ENCODE peak calls at places on chromosomes 7 and 10, in seven cellular contexts. B, P, D, S, G, V and T are unnamed samples.

GRCh38 chr7:13115157-13115772 is 427.8 kb downstream of the ARL4A start:
- DNase-seq in B (no peak), P (no peak), D (no peak), S (no peak), G (peak), V (no peak), T (no peak)

GRCh38 chr10:70051878-70052277 is 768 bp upstream of the MACROH2A2 start:
- DNase-seq in B (no peak), P (no peak), D (no peak), S (no peak), G (no peak), V (no peak), T (no peak)

GRCh38 chr7:19113855-19114590 is 3.4 kb downstream of the TWIST1 start:
- DNase-seq in B (no peak), P (no peak), D (no peak), S (no peak), G (peak), V (no peak), T (no peak)

GRCh38 chr10:31242902-31243301 is 76.1 kb upstream of the ZEB1 start:
- DNase-seq in B (no peak), P (no peak), D (no peak), S (peak), G (peak), V (no peak), T (no peak)

GRCh38 chr10:131701131-131701947 is 199.5 kb upstream of the PPP2R2D start:
- DNase-seq in B (peak), P (no peak), D (no peak), S (no peak), G (no peak), V (peak), T (peak)

GRCh38 chr7:38736135-38736534 is 105.0 kb upstream of the AMPH start:
- DNase-seq in B (no peak), P (no peak), D (no peak), S (no peak), G (peak), V (no peak), T (no peak)

GRCh38 chr7:151242181-151243044 is 6.1 kb downstream of the SMARCD3 start:
- DNase-seq in B (no peak), P (no peak), D (no peak), S (no peak), G (no peak), V (no peak), T (no peak)

GRCh38 chr7:125126376-125126775 is 196.8 kb upstream of the POT1 start:
- DNase-seq in B (no peak), P (no peak), D (no peak), S (no peak), G (no peak), V (no peak), T (no peak)

DNA sequence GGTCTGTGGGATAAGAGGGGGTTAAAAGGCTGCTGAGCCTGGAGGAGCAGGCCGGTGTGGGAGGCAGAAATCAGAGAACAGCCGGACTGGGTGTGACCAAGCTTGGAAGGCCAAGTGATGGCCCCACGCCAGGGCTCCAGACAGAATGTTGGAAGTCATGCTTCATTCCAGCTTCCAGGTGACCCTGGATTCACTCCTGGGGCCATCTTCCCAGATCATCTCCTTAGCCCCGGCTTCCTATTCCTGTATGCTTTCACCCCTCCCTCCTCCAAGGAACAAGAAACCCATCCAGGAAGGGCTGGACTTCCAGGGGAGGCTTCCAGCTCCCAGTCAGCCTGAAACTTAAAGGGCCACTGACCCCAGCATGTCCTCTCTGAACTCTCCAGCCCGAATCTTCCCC is 1.0 kb downstream of the INMT start:
- DNase-seq in B (peak), P (peak), D (peak), S (no peak), G (no peak), V (peak), T (no peak)
- TF ChIP-seq CTCF in B (no peak), P (no peak), D (no peak), S (no peak), G (no peak), V (no peak), T (no peak)

GRCh38 chr7:75994388-75995051 is at the start of gene TMEM120A:
- DNase-seq in B (peak), P (peak), D (peak), S (peak), G (peak), V (peak), T (peak)
- TF ChIP-seq POLR2A in B (peak), P (no peak), D (peak), S (peak), G (peak), V (peak), T (no peak)

GRCh38 chr10:8137726-8138125 is 83.2 kb downstream of the GATA3 start:
- DNase-seq in B (no peak), P (no peak), D (no peak), S (no peak), G (no peak), V (no peak), T (no peak)
- H3K4me3 ChIP-seq in B (no peak), P (no peak), D (no peak), S (no peak), G (no peak), V (no peak), T (no peak)

GRCh38 chr7:22662031-22662430 is 65.0 kb upstream of the IL6 start:
- DNase-seq in B (no peak), P (no peak), D (no peak), S (no peak), G (peak), V (no peak), T (no peak)

GRCh38 chr7:22660293-22660692 is 66.7 kb upstream of the IL6 start:
- DNase-seq in B (no peak), P (no peak), D (no peak), S (no peak), G (no peak), V (no peak), T (no peak)

GRCh38 chr7:22662490-22663145 is 64.4 kb upstream of the IL6 start:
- DNase-seq in B (no peak), P (no peak), D (no peak), S (no peak), G (no peak), V (no peak), T (no peak)

GRCh38 chr7:22659741-22660140 is 67.3 kb upstream of the IL6 start:
- DNase-seq in B (no peak), P (no peak), D (no peak), S (no peak), G (no peak), V (no peak), T (no peak)

GRCh38 chr7:22660732-22661131 is 66.3 kb upstream of the IL6 start:
- DNase-seq in B (no peak), P (no peak), D (no peak), S (no peak), G (no peak), V (no peak), T (no peak)
- TF ChIP-seq CTCF in B (no peak), P (no peak), D (peak), S (peak), G (no peak), V (peak), T (no peak)

GRCh38 chr7:15686209-15686956 is at the start of gene MEOX2:
- DNase-seq in B (peak), P (peak), D (peak), S (no peak), G (peak), V (no peak), T (peak)
- TF ChIP-seq POLR2A in B (peak), P (no peak), D (no peak), S (no peak), G (no peak), V (no peak), T (no peak)

DNA sequence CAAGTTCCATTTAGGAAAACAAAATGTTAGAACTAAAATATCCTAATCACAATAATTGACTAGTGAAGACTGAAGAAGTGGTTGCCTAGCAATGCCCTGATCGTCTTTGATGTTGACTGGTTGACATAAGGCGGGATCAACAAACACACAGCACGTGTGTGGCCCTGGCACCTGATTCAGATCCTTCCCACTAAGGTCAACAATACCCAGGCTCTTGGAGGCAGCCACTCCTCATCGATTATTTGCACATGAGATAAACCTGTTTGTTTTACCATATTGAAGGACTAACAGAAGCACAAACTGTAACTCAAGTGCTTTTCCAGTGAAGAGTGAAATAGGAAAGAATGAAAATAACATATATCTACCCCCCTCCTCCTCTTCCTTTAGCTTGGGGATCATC is 15.6 kb downstream of the FANK1 start:
- DNase-seq in B (no peak), P (no peak), D (no peak), S (no peak), G (no peak), V (peak), T (no peak)
- H3K4me3 ChIP-seq in B (no peak), P (no peak), D (no peak), S (no peak), G (no peak), V (no peak), T (no peak)

GRCh38 chr7:120725376-120726039 is 132.4 kb downstream of the TSPAN12 start:
- DNase-seq in B (no peak), P (no peak), D (no peak), S (no peak), G (peak), V (no peak), T (no peak)
- TF ChIP-seq CTCF in B (peak), P (peak), D (peak), S (peak), G (peak), V (peak), T (no peak)